ENCODE peak calls at places on chromosomes 7 and 10, in ten cellular contexts. T is NT2/D1; C is IMR-90; P is fibroblast of lung; I is hepatocyte; W is CD8-positive, alpha-beta T cell; U is fibroblast of the aortic adventitia; N is kidney epithelial cell; X is choroid plexus epithelial cell; O is CD4-positive, CD25-positive, alpha-beta regulatory T cell. Y is an unnamed sample.

GRCh38 chr7:14377646-14378266 is 388.3 kb upstream of the ETV1 start:
- DNase-seq in T (no peak), X (peak), U (peak), C (peak), N (no peak), O (no peak), I (no peak), P (peak), W (no peak), Y (no peak)

GRCh38 chr10:43229208-43230061 is 37.4 kb downstream of the RASGEF1A start:
- DNase-seq in T (no peak), P (no peak), N (no peak), U (no peak), C (no peak), W (peak), X (no peak), O (no peak), I (peak), Y (peak)

GRCh38 chr10:131494451-131494850 is 182.9 kb upstream of the TCERG1L start:
- DNase-seq in O (no peak), X (no peak), I (no peak), C (no peak), T (no peak), P (no peak), N (no peak), W (no peak), U (no peak), Y (no peak)

GRCh38 chr10:49738616-49739360 is 23.3 kb downstream of the OGDHL start:
- DNase-seq in N (no peak), W (no peak), C (no peak), P (no peak), T (no peak), O (no peak), I (no peak), U (no peak), X (no peak), Y (no peak)

GRCh38 chr7:14073543-14073942 is 84.1 kb upstream of the ETV1 start:
- DNase-seq in T (no peak), P (no peak), X (no peak), O (no peak), I (no peak), W (no peak), N (no peak), U (no peak), C (no peak), Y (no peak)

GRCh38 chr7:69939317-69939716 is 341.0 kb downstream of the AUTS2 start:
- DNase-seq in N (no peak), C (no peak), O (no peak), W (no peak), T (no peak), X (no peak), P (no peak), I (no peak), U (no peak), Y (no peak)

GRCh38 chr7:77482015-77482414 is 55.1 kb upstream of the PTPN12 start:
- DNase-seq in C (no peak), W (no peak), I (peak), X (peak), O (no peak), N (peak), T (no peak), P (no peak), U (peak), Y (no peak)

GRCh38 chr7:92955081-92955480 is 118.7 kb upstream of the CDK6 start:
- DNase-seq in W (no peak), X (no peak), C (no peak), O (no peak), P (no peak), U (no peak), N (no peak), T (no peak), I (no peak), Y (no peak)

GRCh38 chr7:69847921-69848612 is 249.8 kb downstream of the AUTS2 start:
- DNase-seq in I (no peak), C (no peak), O (no peak), T (no peak), P (no peak), N (no peak), X (no peak), U (no peak), W (no peak), Y (no peak)

GRCh38 chr10:111085690-111086353 is 9.0 kb downstream of the ADRA2A start:
- DNase-seq in O (no peak), I (no peak), T (no peak), N (no peak), W (no peak), P (no peak), X (no peak), C (no peak), U (no peak), Y (no peak)

GRCh38 chr7:23120106-23120505 is 14.5 kb downstream of the KLHL7 start:
- DNase-seq in X (no peak), O (no peak), W (no peak), I (no peak), N (no peak), T (no peak), P (no peak), C (no peak), U (no peak), Y (no peak)

GRCh38 chr10:108598831-108599230 is 1324.5 kb downstream of the XPNPEP1 start:
- DNase-seq in X (peak), C (no peak), I (no peak), P (no peak), O (no peak), U (no peak), T (no peak), W (no peak), N (no peak), Y (no peak)

GRCh38 chr7:98795741-98796493 is 73.9 kb downstream of the TMEM130 start:
- DNase-seq in I (no peak), O (no peak), T (no peak), W (no peak), U (peak), X (no peak), N (no peak), P (no peak), C (no peak), Y (no peak)

GRCh38 chr7:155287229-155287935 is 10.3 kb upstream of the INSIG1 start:
- DNase-seq in W (no peak), I (no peak), N (no peak), P (no peak), C (no peak), O (no peak), U (no peak), T (no peak), X (no peak), Y (no peak)

GRCh38 chr7:81993186-81993585 is 223.3 kb upstream of the HGF start:
- DNase-seq in N (no peak), T (no peak), X (no peak), C (no peak), P (no peak), O (no peak), I (no peak), W (no peak), U (no peak), Y (no peak)

GRCh38 chr7:80876894-80877414 is 41.9 kb downstream of the SEMA3C start:
- DNase-seq in P (peak), X (no peak), O (no peak), I (peak), U (peak), W (no peak), C (peak), N (no peak), T (no peak), Y (no peak)

GRCh38 chr10:101485681-101486554 is 102.1 kb downstream of the POLL start:
- DNase-seq in I (peak), W (no peak), X (peak), C (no peak), O (no peak), P (peak), T (no peak), N (no peak), U (peak), Y (no peak)

GRCh38 chr10:33216661-33217427 is 117.6 kb downstream of the NRP1 start:
- DNase-seq in W (no peak), O (no peak), I (no peak), P (no peak), C (no peak), N (no peak), X (no peak), T (no peak), U (no peak), Y (no peak)

GRCh38 chr7:117012284-117013174 is 59.2 kb downstream of the ST7 start:
- DNase-seq in T (no peak), W (no peak), C (peak), X (peak), N (no peak), U (peak), O (no peak), I (peak), P (peak), Y (peak)

GRCh38 chr7:102107474-102108104 is 179.1 kb upstream of the SH2B2 start:
- DNase-seq in C (no peak), I (no peak), T (no peak), X (no peak), W (no peak), N (no peak), O (no peak), U (no peak), P (no peak), Y (no peak)

GRCh38 chr10:119205926-119206602 is 1.3 kb upstream of the GRK5 start:
- DNase-seq in P (no peak), U (no peak), X (no peak), O (peak), N (no peak), C (no peak), W (peak), T (no peak), I (peak), Y (no peak)

GRCh38 chr7:41476117-41476803 is 226.6 kb downstream of the INHBA start:
- DNase-seq in P (no peak), I (no peak), N (no peak), C (no peak), U (no peak), O (no peak), T (no peak), X (no peak), W (no peak), Y (no peak)

GRCh38 chr7:149150981-149151380 is 3.7 kb downstream of the ZNF398 start:
- DNase-seq in I (no peak), C (no peak), W (no peak), O (no peak), U (no peak), N (no peak), X (no peak), P (no peak), T (no peak), Y (no peak)

GRCh38 chr7:47153076-47153475 is 428.8 kb downstream of the TNS3 start:
- DNase-seq in N (peak), W (no peak), X (peak), T (no peak), O (no peak), C (peak), P (peak), I (peak), U (peak), Y (no peak)

GRCh38 chr10:13184726-13185514 is 23.6 kb downstream of the MCM10 start:
- DNase-seq in C (no peak), O (no peak), I (no peak), P (no peak), U (peak), W (no peak), N (no peak), X (no peak), T (no peak), Y (no peak)

DNA sequence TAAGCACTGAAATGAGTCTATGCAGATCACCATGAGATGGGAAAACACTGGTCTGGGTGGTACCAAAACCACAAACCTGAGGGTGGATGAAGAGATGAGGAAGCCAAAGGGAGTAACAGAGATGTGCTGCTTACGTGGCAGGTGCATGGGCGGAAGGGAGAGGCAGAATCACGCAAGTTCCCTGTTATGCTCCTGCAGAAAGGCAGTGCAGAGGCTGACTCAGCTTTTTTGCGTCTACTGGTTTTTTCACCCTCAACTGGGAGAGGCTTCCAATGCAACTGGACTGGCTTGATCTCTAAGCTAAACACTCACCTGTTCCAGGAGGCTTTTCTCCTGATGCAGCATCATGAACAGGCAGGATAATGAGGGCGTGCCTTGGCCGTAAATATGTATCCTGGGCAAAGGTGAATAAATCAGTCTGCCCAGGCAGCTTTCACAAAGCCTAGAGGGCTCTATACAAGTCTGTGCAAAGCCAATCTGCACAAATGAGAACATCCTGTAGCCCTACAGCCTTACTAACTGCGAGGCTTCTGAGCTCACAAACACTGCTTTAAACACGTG is 95.4 kb upstream of the AFAP1L2 start:
- DNase-seq in W (peak), U (no peak), T (no peak), X (no peak), N (no peak), C (no peak), O (no peak), P (no peak), I (peak), Y (no peak)
- H3K4me3 ChIP-seq in W (peak), U (no peak), T (no peak), X (no peak), N (no peak), C (no peak), O (peak), P (no peak), I (no peak), Y (no peak)

DNA sequence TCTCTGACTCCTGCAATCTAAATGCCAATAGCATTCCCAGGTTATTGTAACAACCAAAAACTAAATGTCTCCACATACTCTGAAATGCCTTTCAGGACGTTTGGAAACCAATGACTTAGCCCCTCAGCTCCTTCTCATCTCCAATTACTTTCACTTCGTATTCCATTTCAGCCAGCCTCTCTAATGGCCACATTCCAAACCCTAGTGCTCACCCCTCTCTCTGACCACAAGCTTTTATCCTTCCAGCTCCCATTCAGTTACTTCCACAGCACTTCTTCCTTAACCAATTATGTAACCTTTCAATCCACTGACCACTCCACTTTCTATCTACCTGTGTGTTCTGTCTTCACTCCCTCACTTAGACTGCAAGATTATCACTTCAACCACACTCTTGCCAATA is 4.3 kb downstream of the NOC3L start:
- DNase-seq in W (no peak), X (peak), T (peak), P (peak), O (no peak), N (peak), C (peak), I (no peak), U (peak), Y (no peak)
- H3K4me3 ChIP-seq in W (no peak), X (peak), T (no peak), P (peak), O (no peak), N (no peak), C (peak), I (no peak), U (peak), Y (no peak)

GRCh38 chr7:379456-380225 is 89.7 kb downstream of the FOXL3 start:
- DNase-seq in O (peak), N (no peak), X (no peak), I (no peak), P (no peak), T (no peak), C (no peak), U (no peak), W (no peak), Y (no peak)
- H3K4me3 ChIP-seq in O (no peak), N (peak), X (no peak), I (no peak), P (no peak), T (peak), C (no peak), U (no peak), W (peak), Y (no peak)

GRCh38 chr7:143244321-143244720 is 18.9 kb upstream of the GSTK1 start:
- DNase-seq in U (no peak), X (no peak), W (no peak), I (no peak), C (no peak), T (no peak), P (no peak), O (no peak), N (no peak), Y (no peak)
- H3K4me3 ChIP-seq in U (no peak), X (no peak), W (no peak), I (no peak), C (no peak), T (no peak), P (no peak), O (peak), N (no peak), Y (no peak)

GRCh38 chr7:2705371-2706096 is 17.5 kb downstream of the AMZ1 start:
- DNase-seq in U (no peak), I (no peak), C (no peak), O (no peak), X (no peak), N (no peak), P (no peak), W (no peak), T (no peak), Y (no peak)
- H3K4me3 ChIP-seq in U (no peak), I (no peak), C (no peak), O (no peak), X (no peak), N (no peak), P (no peak), W (no peak), T (no peak), Y (no peak)

GRCh38 chr10:123146013-123146891 is 1.7 kb upstream of the HMX2 start:
- DNase-seq in X (no peak), W (no peak), I (no peak), T (no peak), N (no peak), O (no peak), P (no peak), U (no peak), C (no peak), Y (no peak)
- H3K4me3 ChIP-seq in X (no peak), W (no peak), I (no peak), T (no peak), N (no peak), O (no peak), P (no peak), U (no peak), C (no peak), Y (no peak)

GRCh38 chr7:74030861-74031260 is 2.9 kb downstream of the ELN start:
- DNase-seq in C (no peak), P (no peak), X (no peak), T (no peak), N (no peak), U (no peak), I (no peak), W (no peak), O (no peak), Y (no peak)

GRCh38 chr7:74032624-74033371 is 4.8 kb downstream of the ELN start:
- DNase-seq in W (no peak), C (no peak), P (no peak), U (peak), O (no peak), N (no peak), X (no peak), T (no peak), I (no peak), Y (no peak)

GRCh38 chr7:74031403-74032190 is 3.6 kb downstream of the ELN start:
- DNase-seq in O (no peak), X (no peak), C (no peak), U (no peak), P (no peak), N (no peak), T (no peak), W (no peak), I (no peak), Y (no peak)

GRCh38 chr7:74033372-74034311 is 5.7 kb downstream of the ELN start:
- DNase-seq in T (no peak), W (no peak), U (peak), C (no peak), I (peak), N (no peak), O (no peak), X (peak), P (peak), Y (no peak)

GRCh38 chr7:74032191-74032490 is 4.2 kb downstream of the ELN start:
- DNase-seq in C (peak), W (no peak), N (no peak), P (peak), X (peak), U (peak), T (no peak), I (no peak), O (no peak), Y (no peak)
- H3K4me3 ChIP-seq in C (no peak), W (no peak), N (no peak), P (no peak), X (no peak), U (no peak), T (no peak), I (no peak), O (no peak), Y (no peak)

DNA sequence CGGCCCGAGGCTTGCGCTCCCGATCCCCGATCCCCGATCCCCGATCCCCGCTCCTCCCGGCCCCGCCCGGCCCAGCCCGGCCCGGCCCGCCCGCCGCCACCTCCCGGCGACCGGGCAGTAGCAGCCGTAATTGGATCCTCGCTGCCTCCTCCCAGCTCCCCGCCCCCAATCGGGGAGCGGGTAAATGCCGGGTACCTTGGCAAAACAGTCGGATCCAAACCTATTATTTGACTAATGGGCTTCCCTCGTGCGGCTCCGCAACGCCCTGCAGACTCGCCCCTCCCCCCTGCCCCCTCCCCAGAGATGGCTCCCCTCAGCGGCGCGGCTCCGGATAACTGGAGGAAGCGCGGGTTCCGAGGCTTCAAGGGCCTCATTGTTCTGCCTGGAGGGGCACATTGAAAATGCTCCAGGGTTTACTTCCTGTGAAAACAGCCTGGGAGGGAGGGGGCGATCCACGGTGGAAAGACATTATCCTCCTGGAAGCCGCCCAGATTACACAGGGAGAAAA is 94.8 kb upstream of the ZMIZ1 start:
- DNase-seq in P (peak), C (peak), X (peak), T (peak), W (peak), O (peak), N (no peak), U (peak), I (peak), Y (peak)
- H3K4me3 ChIP-seq in P (peak), C (no peak), X (peak), T (peak), W (peak), O (peak), N (peak), U (peak), I (peak), Y (peak)